ENCODE peak calls at places on chromosome 18, in eight cellular contexts. One of them, this sample, is unnamed.

GRCh38 chr18:13531681-13532325 is 194.6 kb downstream of the FAM210A start:
- DNase-seq in substantia nigra: no peak
- DNase-seq in GM03348: no peak
- DNase-seq in PC-9: no peak
- DNase-seq in fibroblast of villous mesenchyme: no peak
- DNase-seq in RWPE1: no peak
- DNase-seq in effector CD4-positive, alpha-beta T cell: no peak
- DNase-seq in smooth muscle cell of the brain vasculature: no peak
- DNase-seq in this sample: no peak

GRCh38 chr18:4068552-4069158 is 386.5 kb downstream of the DLGAP1 start:
- DNase-seq in PC-9: peak; percentile 40
- DNase-seq in fibroblast of villous mesenchyme: peak; percentile 32
- DNase-seq in smooth muscle cell of the brain vasculature: peak; percentile 4
- DNase-seq in effector CD4-positive, alpha-beta T cell: no peak
- DNase-seq in substantia nigra: no peak
- DNase-seq in GM03348: peak; percentile 71
- DNase-seq in RWPE1: peak; percentile 33
- DNase-seq in this sample: peak; percentile 7

GRCh38 chr18:54762386-54762785 is 65.9 kb upstream of the RAB27B start:
- DNase-seq in substantia nigra: no peak
- DNase-seq in fibroblast of villous mesenchyme: peak; percentile 22
- DNase-seq in smooth muscle cell of the brain vasculature: no peak
- DNase-seq in effector CD4-positive, alpha-beta T cell: no peak
- DNase-seq in PC-9: no peak
- DNase-seq in RWPE1: no peak
- DNase-seq in GM03348: no peak
- DNase-seq in this sample: no peak

GRCh38 chr18:74722237-74722636 is 124.6 kb downstream of the ZNF407 start:
- DNase-seq in GM03348: peak; percentile 33
- DNase-seq in PC-9: no peak
- DNase-seq in substantia nigra: no peak
- DNase-seq in RWPE1: no peak
- DNase-seq in effector CD4-positive, alpha-beta T cell: no peak
- DNase-seq in fibroblast of villous mesenchyme: no peak
- DNase-seq in smooth muscle cell of the brain vasculature: no peak
- DNase-seq in this sample: no peak

GRCh38 chr18:50644146-50644545 is 84.3 kb downstream of the MAPK4 start:
- DNase-seq in PC-9: no peak
- DNase-seq in RWPE1: no peak
- DNase-seq in fibroblast of villous mesenchyme: no peak
- DNase-seq in substantia nigra: no peak
- DNase-seq in smooth muscle cell of the brain vasculature: no peak
- DNase-seq in effector CD4-positive, alpha-beta T cell: no peak
- DNase-seq in GM03348: no peak
- DNase-seq in this sample: no peak

GRCh38 chr18:10482363-10482984 is 28.0 kb downstream of the APCDD1 start:
- DNase-seq in PC-9: no peak
- DNase-seq in RWPE1: no peak
- DNase-seq in GM03348: no peak
- DNase-seq in fibroblast of villous mesenchyme: no peak
- DNase-seq in substantia nigra: no peak
- DNase-seq in smooth muscle cell of the brain vasculature: no peak
- DNase-seq in effector CD4-positive, alpha-beta T cell: no peak
- DNase-seq in this sample: no peak

GRCh38 chr18:50820901-50821520 is 1.2 kb upstream of the MRO start:
- DNase-seq in effector CD4-positive, alpha-beta T cell: no peak
- DNase-seq in PC-9: no peak
- DNase-seq in GM03348: no peak
- DNase-seq in fibroblast of villous mesenchyme: no peak
- DNase-seq in RWPE1: no peak
- DNase-seq in substantia nigra: no peak
- DNase-seq in smooth muscle cell of the brain vasculature: no peak
- DNase-seq in this sample: no peak

GRCh38 chr18:66419400-66419799 is 184.5 kb downstream of the CDH19 start:
- DNase-seq in PC-9: no peak
- DNase-seq in smooth muscle cell of the brain vasculature: no peak
- DNase-seq in GM03348: no peak
- DNase-seq in RWPE1: no peak
- DNase-seq in fibroblast of villous mesenchyme: no peak
- DNase-seq in effector CD4-positive, alpha-beta T cell: no peak
- DNase-seq in substantia nigra: no peak
- DNase-seq in this sample: no peak

GRCh38 chr18:21366896-21367295 is 124.9 kb downstream of the GREB1L start:
- DNase-seq in smooth muscle cell of the brain vasculature: no peak
- DNase-seq in fibroblast of villous mesenchyme: no peak
- DNase-seq in PC-9: no peak
- DNase-seq in RWPE1: no peak
- DNase-seq in substantia nigra: no peak
- DNase-seq in effector CD4-positive, alpha-beta T cell: no peak
- DNase-seq in GM03348: no peak
- DNase-seq in this sample: no peak

GRCh38 chr18:69944434-69944833 is 3.2 kb downstream of the CD226 start:
- DNase-seq in GM03348: no peak
- DNase-seq in smooth muscle cell of the brain vasculature: no peak
- DNase-seq in fibroblast of villous mesenchyme: no peak
- DNase-seq in RWPE1: no peak
- DNase-seq in effector CD4-positive, alpha-beta T cell: no peak
- DNase-seq in PC-9: no peak
- DNase-seq in substantia nigra: no peak
- DNase-seq in this sample: no peak

GRCh38 chr18:11883153-11883552 is 25.0 kb downstream of the MPPE1 start:
- DNase-seq in GM03348: no peak
- DNase-seq in fibroblast of villous mesenchyme: peak; percentile 42
- DNase-seq in effector CD4-positive, alpha-beta T cell: no peak
- DNase-seq in smooth muscle cell of the brain vasculature: no peak
- DNase-seq in PC-9: no peak
- DNase-seq in RWPE1: no peak
- DNase-seq in substantia nigra: no peak
- DNase-seq in this sample: no peak

GRCh38 chr18:47248610-47249343 is 2.7 kb downstream of the SKOR2 start:
- DNase-seq in fibroblast of villous mesenchyme: no peak
- DNase-seq in substantia nigra: no peak
- DNase-seq in GM03348: no peak
- DNase-seq in effector CD4-positive, alpha-beta T cell: no peak
- DNase-seq in smooth muscle cell of the brain vasculature: no peak
- DNase-seq in RWPE1: no peak
- DNase-seq in PC-9: no peak
- DNase-seq in this sample: no peak

GRCh38 chr18:75215663-75216062 is 5.1 kb downstream of the TSHZ1 start:
- DNase-seq in fibroblast of villous mesenchyme: no peak
- DNase-seq in smooth muscle cell of the brain vasculature: no peak
- DNase-seq in effector CD4-positive, alpha-beta T cell: no peak
- DNase-seq in RWPE1: no peak
- DNase-seq in substantia nigra: no peak
- DNase-seq in PC-9: no peak
- DNase-seq in GM03348: no peak
- DNase-seq in this sample: no peak

GRCh38 chr18:11147371-11147860 is 2.0 kb downstream of the PIEZO2 start:
- DNase-seq in RWPE1: no peak
- DNase-seq in PC-9: no peak
- DNase-seq in fibroblast of villous mesenchyme: peak; percentile 18
- DNase-seq in smooth muscle cell of the brain vasculature: no peak
- DNase-seq in GM03348: no peak
- DNase-seq in substantia nigra: no peak
- DNase-seq in effector CD4-positive, alpha-beta T cell: no peak
- DNase-seq in this sample: no peak

GRCh38 chr18:22194151-22194598 is 24.8 kb downstream of the GATA6 start:
- DNase-seq in RWPE1: no peak
- DNase-seq in fibroblast of villous mesenchyme: peak; percentile 65
- DNase-seq in GM03348: no peak
- DNase-seq in PC-9: no peak
- DNase-seq in effector CD4-positive, alpha-beta T cell: no peak
- DNase-seq in substantia nigra: no peak
- DNase-seq in smooth muscle cell of the brain vasculature: no peak
- DNase-seq in this sample: no peak

GRCh38 chr18:48944634-48945033 is 6.1 kb downstream of the SMAD7 start:
- DNase-seq in substantia nigra: no peak
- DNase-seq in GM03348: no peak
- DNase-seq in effector CD4-positive, alpha-beta T cell: no peak
- DNase-seq in RWPE1: no peak
- DNase-seq in smooth muscle cell of the brain vasculature: no peak
- DNase-seq in PC-9: no peak
- DNase-seq in fibroblast of villous mesenchyme: no peak
- DNase-seq in this sample: no peak

GRCh38 chr18:23883277-23883790 is 131.2 kb upstream of the TTC39C start:
- DNase-seq in RWPE1: peak; percentile 56
- DNase-seq in GM03348: no peak
- DNase-seq in fibroblast of villous mesenchyme: no peak
- DNase-seq in effector CD4-positive, alpha-beta T cell: no peak
- DNase-seq in smooth muscle cell of the brain vasculature: no peak
- DNase-seq in PC-9: no peak
- DNase-seq in substantia nigra: no peak
- DNase-seq in this sample: peak; percentile 53

GRCh38 chr18:77702686-77703085 is 453.0 kb downstream of the GALR1 start:
- DNase-seq in fibroblast of villous mesenchyme: peak; percentile 2
- DNase-seq in substantia nigra: no peak
- DNase-seq in RWPE1: peak; percentile 17
- DNase-seq in effector CD4-positive, alpha-beta T cell: no peak
- DNase-seq in GM03348: no peak
- DNase-seq in smooth muscle cell of the brain vasculature: no peak
- DNase-seq in PC-9: peak; percentile 3
- DNase-seq in this sample: no peak

GRCh38 chr18:42141439-42141838 is 186.4 kb downstream of the PIK3C3 start:
- DNase-seq in PC-9: no peak
- DNase-seq in RWPE1: no peak
- DNase-seq in effector CD4-positive, alpha-beta T cell: no peak
- DNase-seq in smooth muscle cell of the brain vasculature: no peak
- DNase-seq in GM03348: no peak
- DNase-seq in fibroblast of villous mesenchyme: peak; percentile 13
- DNase-seq in substantia nigra: no peak
- DNase-seq in this sample: no peak

GRCh38 chr18:53422896-53423295 is 801.6 kb downstream of the MBD2 start:
- DNase-seq in PC-9: no peak
- DNase-seq in RWPE1: no peak
- DNase-seq in fibroblast of villous mesenchyme: no peak
- DNase-seq in GM03348: no peak
- DNase-seq in smooth muscle cell of the brain vasculature: no peak
- DNase-seq in effector CD4-positive, alpha-beta T cell: no peak
- DNase-seq in substantia nigra: no peak
- DNase-seq in this sample: no peak

GRCh38 chr18:47561316-47561715 is 309.9 kb upstream of the SKOR2 start:
- DNase-seq in RWPE1: no peak
- DNase-seq in GM03348: no peak
- DNase-seq in substantia nigra: no peak
- DNase-seq in PC-9: no peak
- DNase-seq in fibroblast of villous mesenchyme: no peak
- DNase-seq in effector CD4-positive, alpha-beta T cell: no peak
- DNase-seq in smooth muscle cell of the brain vasculature: no peak
- DNase-seq in this sample: no peak

GRCh38 chr18:54684786-54685185 is 93.7 kb downstream of the DYNAP start:
- DNase-seq in effector CD4-positive, alpha-beta T cell: no peak
- DNase-seq in RWPE1: no peak
- DNase-seq in GM03348: no peak
- DNase-seq in PC-9: no peak
- DNase-seq in substantia nigra: no peak
- DNase-seq in smooth muscle cell of the brain vasculature: peak; percentile 61
- DNase-seq in fibroblast of villous mesenchyme: peak; percentile 74
- DNase-seq in this sample: no peak

GRCh38 chr18:62200121-62200914 is 13.3 kb downstream of the RELCH start:
- DNase-seq in fibroblast of villous mesenchyme: no peak
- DNase-seq in PC-9: no peak
- DNase-seq in RWPE1: no peak
- DNase-seq in GM03348: no peak
- DNase-seq in smooth muscle cell of the brain vasculature: no peak
- DNase-seq in substantia nigra: no peak
- DNase-seq in effector CD4-positive, alpha-beta T cell: no peak
- DNase-seq in this sample: no peak